ENCODE peak calls at places on chromosomes 13 and 19, in six cellular contexts. J is fibroblast of the aortic adventitia; C is H54; T is stomach; H is activated CD4-positive, alpha-beta T cell treated with anti-CD3 and anti-CD28 coated beads, Interleukin-2, amount 50 U/mL, for 1 hour; N is mesothelial cell of epicardium. L is an unnamed sample.
A peak's percentile ranks its signal among the peaks of the same experiment; 100 is the strongest.

GRCh38 chr19:30682576-30683536 is 310.7 kb downstream of the ZNF536 start:
- DNase-seq in H (peak; percentile 44), C (peak; percentile 82), N (peak; percentile 85), T (peak; percentile 74), J (peak; percentile 86), L (peak; percentile 82)

GRCh38 chr19:49132974-49133609 is 13.7 kb downstream of the PPFIA3 start:
- DNase-seq in T (peak; percentile 51), C (no peak), J (no peak), N (no peak), H (peak; percentile 32), L (no peak)

GRCh38 chr19:38267780-38268430 is 3.5 kb downstream of the SPINT2 start:
- DNase-seq in J (no peak), C (no peak), H (no peak), N (no peak), T (peak; percentile 81), L (no peak)

GRCh38 chr19:16542894-16543498 is 759 bp upstream of the CHERP start:
- DNase-seq in H (no peak), N (no peak), C (no peak), T (no peak), J (peak; percentile 6), L (no peak)

GRCh38 chr13:31890946-31891345 is 140.6 kb upstream of the FRY start:
- DNase-seq in T (no peak), H (no peak), J (peak; percentile 54), C (no peak), N (no peak), L (no peak)

GRCh38 chr19:35261356-35262100 is 7.2 kb upstream of the USF2 start:
- DNase-seq in N (peak; percentile 36), C (no peak), J (no peak), H (no peak), T (peak; percentile 17), L (no peak)

GRCh38 chr19:23116802-23117571 is at the start of gene ZNF730:
- DNase-seq in N (peak; percentile 88), T (no peak), J (peak; percentile 74), H (peak; percentile 2), C (no peak), L (no peak)

GRCh38 chr13:35723061-35723461 is 246.6 kb upstream of the MAB21L1 start:
- DNase-seq in J (peak; percentile 60), N (no peak), C (no peak), H (no peak), T (no peak), L (no peak)

GRCh38 chr13:70170689-70171088 is 62.4 kb upstream of the KLHL1 start:
- DNase-seq in H (no peak), T (no peak), N (no peak), J (no peak), C (no peak), L (no peak)

GRCh38 chr13:73210218-73210883 is 151.5 kb downstream of the KLF5 start:
- DNase-seq in T (no peak), N (no peak), H (no peak), J (no peak), C (no peak), L (no peak)

GRCh38 chr13:99418663-99419140 is 82.6 kb upstream of the TM9SF2 start:
- DNase-seq in H (no peak), C (no peak), J (no peak), N (no peak), T (peak; percentile 13), L (no peak)

GRCh38 chr19:56840452-56841193 is at the start of the genes PEG3 and ZIM2:
- DNase-seq in H (no peak), J (no peak), T (no peak), N (no peak), C (no peak), L (no peak)

GRCh38 chr19:12163841-12164240 is 945 bp downstream of the ZNF136 start:
- DNase-seq in C (no peak), N (no peak), J (peak; percentile 34), H (no peak), T (no peak), L (no peak)

GRCh38 chr19:21092107-21092506 is 10.1 kb downstream of the ZNF714 start:
- DNase-seq in N (no peak), T (no peak), J (peak; percentile 20), H (no peak), C (no peak), L (no peak)

GRCh38 chr19:32227561-32228165 is 117.7 kb upstream of the ZNF507 start:
- DNase-seq in N (no peak), T (no peak), J (no peak), C (no peak), H (no peak), L (no peak)

GRCh38 chr19:3682741-3683404 is 17.4 kb downstream of the PIP5K1C start:
- DNase-seq in T (no peak), J (peak; percentile 55), N (no peak), C (no peak), H (no peak), L (no peak)

GRCh38 chr19:13842294-13843103 is 34.4 kb upstream of the NANOS3 start:
- DNase-seq in C (no peak), H (peak; percentile 82), T (peak; percentile 85), J (peak; percentile 67), N (peak; percentile 62), L (peak; percentile 28)

GRCh38 chr19:1377176-1377964 is 6.3 kb upstream of the NDUFS7 start:
- DNase-seq in H (no peak), N (no peak), C (no peak), T (no peak), J (no peak), L (no peak)

GRCh38 chr13:35838356-35838755 is 292.8 kb downstream of the DCLK1 start:
- DNase-seq in J (peak; percentile 95), N (no peak), H (no peak), T (no peak), C (peak; percentile 16), L (no peak)

GRCh38 chr19:34960103-34960805 is 3.8 kb downstream of the ZNF792 start:
- DNase-seq in H (no peak), T (no peak), C (peak; percentile 49), J (peak; percentile 35), N (no peak), L (no peak)

GRCh38 chr19:35208121-35208520 is 20.4 kb downstream of the FAM187B start:
- DNase-seq in J (no peak), N (no peak), C (no peak), T (no peak), H (no peak), L (no peak)

GRCh38 chr19:17376935-17377600 is at the start of gene PLVAP:
- DNase-seq in C (no peak), N (no peak), H (no peak), T (no peak), J (no peak), L (no peak)

L was measured in DMS79 treated with DMSO at 0.1 percent for 48 hours.